ENCODE peak calls at places on chromosomes 4 and X, in five cellular contexts. Q, M, B, H and A are unnamed samples.

GRCh38 chr4:186651624-186652023 is 72.0 kb downstream of the FAT1 start:
- DNase-seq in Q (no peak), M (peak), B (peak), H (peak), A (no peak)

GRCh38 chr4:37528161-37528560 is 158.0 kb downstream of the RELL1 start:
- DNase-seq in Q (no peak), M (no peak), B (no peak), H (peak), A (no peak)

GRCh38 chr4:86876894-86877685 is 15.1 kb downstream of the C4orf36 start:
- DNase-seq in Q (no peak), M (no peak), B (no peak), H (no peak), A (no peak)

GRCh38 chr4:112604590-112604989 is 32.1 kb downstream of the ZGRF1 start:
- DNase-seq in Q (peak), M (peak), B (peak), H (peak), A (peak)

GRCh38 chr4:185822791-185823190 is 10.8 kb upstream of the SORBS2 start:
- DNase-seq in Q (no peak), M (no peak), B (no peak), H (no peak), A (no peak)

GRCh38 chr4:2402053-2402452 is 16.4 kb downstream of the ZFYVE28 start:
- DNase-seq in Q (no peak), M (no peak), B (peak), H (peak), A (no peak)

GRCh38 chrX:142054094-142054493 is 150.4 kb downstream of the MAGEC1 start:
- DNase-seq in Q (no peak), M (no peak), B (no peak), H (no peak), A (no peak)

GRCh38 chrX:69615323-69615722 is 590 bp upstream of the EDA start:
- DNase-seq in Q (no peak), M (no peak), B (peak), H (no peak), A (no peak)

GRCh38 chr4:123649644-123650356 is 253.2 kb downstream of the SPRY1 start:
- DNase-seq in Q (no peak), M (peak), B (peak), H (peak), A (no peak)

GRCh38 chr4:23717528-23718248 is 172.2 kb downstream of the PPARGC1A start:
- DNase-seq in Q (peak), M (peak), B (peak), H (peak), A (peak)

GRCh38 chr4:90127223-90127705 is at the start of gene CCSER1:
- DNase-seq in Q (no peak), M (peak), B (peak), H (peak), A (no peak)

GRCh38 chr4:53676402-53676871 is 85.2 kb upstream of the LNX1 start:
- DNase-seq in Q (no peak), M (no peak), B (no peak), H (peak), A (no peak)

GRCh38 chr4:95693594-95693993 is 144.8 kb upstream of the UNC5C start:
- DNase-seq in Q (peak), M (no peak), B (peak), H (peak), A (peak)

GRCh38 chrX:95056901-95057300 is 1382.9 kb downstream of the FAM133A start:
- DNase-seq in Q (no peak), M (peak), B (peak), H (peak), A (no peak)

GRCh38 chr4:38132140-38132673 is 172.0 kb downstream of the PTTG2 start:
- DNase-seq in Q (no peak), M (peak), B (no peak), H (peak), A (no peak)

GRCh38 chr4:156764145-156764544 is 207.5 kb downstream of the PDGFC start:
- DNase-seq in Q (no peak), M (peak), B (no peak), H (peak), A (no peak)

GRCh38 chrX:48897157-48897620 is 379 bp downstream of the TIMM17B start:
- DNase-seq in Q (peak), M (no peak), B (peak), H (peak), A (no peak)

GRCh38 chr4:102575369-102576129 is 74.4 kb downstream of the NFKB1 start:
- DNase-seq in Q (no peak), M (peak), B (peak), H (peak), A (no peak)

GRCh38 chrX:97399400-97399799 is 515.7 kb downstream of the RPA4 start:
- DNase-seq in Q (no peak), M (no peak), B (no peak), H (peak), A (no peak)

GRCh38 chrX:10620121-10620699 is at the start of gene MID1:
- DNase-seq in Q (no peak), M (peak), B (peak), H (peak), A (peak)

GRCh38 chr4:152973614-152974200 is 37.6 kb downstream of the FHDC1 start:
- DNase-seq in Q (no peak), M (no peak), B (no peak), H (no peak), A (no peak)

GRCh38 chrX:17030092-17030491 is 83.6 kb downstream of the REPS2 start:
- DNase-seq in Q (peak), M (no peak), B (no peak), H (no peak), A (no peak)

GRCh38 chr4:158801066-158801465 is 32.2 kb downstream of the FNIP2 start:
- DNase-seq in Q (no peak), M (no peak), B (no peak), H (no peak), A (no peak)

GRCh38 chr4:77465271-77465670 is 140.3 kb upstream of the CXCL13 start:
- DNase-seq in Q (no peak), M (no peak), B (no peak), H (peak), A (no peak)

GRCh38 chrX:45198706-45199105 is 2.0 kb downstream of the DIPK2B start:
- DNase-seq in Q (no peak), M (no peak), B (no peak), H (no peak), A (no peak)

GRCh38 chr4:165448700-165449099 is 69.9 kb downstream of the CPE start:
- DNase-seq in Q (no peak), M (no peak), B (no peak), H (no peak), A (no peak)

GRCh38 chr4:170491981-170492380 is 402.2 kb upstream of the AADAT start:
- DNase-seq in Q (no peak), M (no peak), B (no peak), H (no peak), A (no peak)

GRCh38 chr4:170497729-170498128 is 408.0 kb upstream of the AADAT start:
- DNase-seq in Q (no peak), M (no peak), B (no peak), H (peak), A (no peak)

DNA sequence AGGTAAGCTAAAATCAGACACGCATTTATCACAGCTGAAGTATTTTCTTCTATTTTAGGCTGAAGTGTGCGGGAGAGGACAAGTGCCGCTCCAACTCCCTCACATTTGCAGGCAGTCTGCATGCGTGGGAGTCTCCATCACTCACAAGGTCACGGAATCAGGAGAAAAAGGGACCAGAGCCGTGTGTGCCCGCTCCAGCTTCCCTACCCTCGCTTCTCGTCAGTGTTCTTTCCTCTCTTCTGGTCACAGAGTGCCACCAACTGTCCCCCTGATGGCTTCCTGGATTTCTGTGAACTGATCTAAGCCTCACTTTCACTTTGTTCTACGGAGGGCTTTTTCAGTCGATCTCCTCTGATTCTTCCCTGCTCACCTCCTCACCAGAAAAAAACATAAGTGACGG is 407.3 kb upstream of the AADAT start:
- DNase-seq in Q (no peak), M (no peak), B (no peak), H (peak), A (no peak)
- H3K4me3 ChIP-seq in Q (no peak), M (peak), B (peak), H (peak), A (no peak)

GRCh38 chr4:183721207-183722081 is 62.4 kb downstream of the TRAPPC11 start:
- DNase-seq in Q (no peak), M (no peak), B (peak), H (peak), A (no peak)
- H3K4me3 ChIP-seq in Q (no peak), M (peak), B (peak), H (peak), A (no peak)

GRCh38 chrX:51395474-51395806 is 62.8 kb downstream of the NUDT10 start:
- DNase-seq in Q (no peak), M (no peak), B (no peak), H (no peak), A (no peak)
- H3K4me3 ChIP-seq in Q (peak), M (peak), B (peak), H (no peak), A (peak)

DNA sequence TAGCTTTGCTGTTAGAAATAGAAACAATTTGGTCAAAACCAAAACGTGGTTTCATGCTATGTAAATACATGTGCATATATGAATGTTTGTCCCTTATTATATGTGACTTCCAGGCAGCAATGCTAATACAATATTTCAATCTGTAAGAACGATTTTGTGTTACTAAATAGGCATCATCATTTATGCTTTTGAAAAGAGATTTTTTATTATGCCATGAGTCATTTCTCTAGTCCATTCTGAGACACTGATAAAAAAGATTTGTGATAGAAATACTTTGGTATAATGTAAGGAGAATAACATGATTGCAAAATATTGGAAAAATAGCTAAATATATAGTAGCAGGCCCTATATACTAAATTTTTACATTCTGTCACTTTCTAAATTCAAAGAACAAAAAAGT is 28.9 kb downstream of the SYNPO2 start:
- DNase-seq in Q (no peak), M (no peak), B (no peak), H (peak), A (no peak)
- H3K4me3 ChIP-seq in Q (no peak), M (no peak), B (no peak), H (no peak), A (no peak)

DNA sequence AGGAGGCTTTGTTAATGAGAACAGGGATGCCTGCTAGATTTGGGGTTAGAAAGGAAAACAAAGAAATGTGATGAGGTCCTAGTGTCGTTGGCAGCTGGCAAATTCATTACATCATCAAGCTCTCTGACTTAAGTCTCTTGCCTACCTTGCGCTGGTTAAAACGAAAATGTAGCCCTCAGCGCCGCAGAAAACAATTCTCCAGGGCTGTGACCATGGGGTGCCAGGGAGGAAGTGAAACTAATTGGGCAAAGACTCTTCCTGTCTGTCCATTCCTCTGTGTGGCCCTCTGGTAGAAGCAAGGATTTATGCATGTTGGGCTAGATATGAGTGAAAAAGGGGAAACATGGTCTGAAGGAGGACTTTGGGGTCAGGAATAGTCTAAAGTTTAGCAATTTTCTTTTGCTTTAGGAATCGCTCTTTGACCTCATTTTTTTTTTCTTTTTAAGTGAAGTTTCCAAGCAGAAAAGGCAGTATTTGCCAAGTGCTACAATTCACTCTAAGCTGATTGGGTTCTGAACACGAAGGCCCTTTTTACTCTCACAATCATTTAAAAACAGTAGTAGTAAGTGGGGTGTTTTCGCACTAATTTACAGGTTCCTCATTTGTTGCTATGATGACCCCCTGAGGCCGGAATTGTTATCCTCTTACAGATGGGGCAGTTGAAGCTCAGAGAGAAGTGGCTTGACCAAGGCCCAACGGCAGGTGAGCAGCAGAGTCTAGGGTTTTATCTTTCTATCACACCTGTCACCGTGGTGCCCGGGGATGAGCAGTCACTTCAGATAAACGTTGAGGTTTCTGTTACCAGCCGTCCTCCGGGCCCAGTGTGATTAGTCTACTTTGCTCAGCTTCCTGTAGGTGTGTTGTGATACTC is 27.3 kb upstream of the CHRNA9 start:
- DNase-seq in Q (peak), M (no peak), B (no peak), H (no peak), A (peak)
- H3K4me3 ChIP-seq in Q (peak), M (no peak), B (no peak), H (no peak), A (peak)

DNA sequence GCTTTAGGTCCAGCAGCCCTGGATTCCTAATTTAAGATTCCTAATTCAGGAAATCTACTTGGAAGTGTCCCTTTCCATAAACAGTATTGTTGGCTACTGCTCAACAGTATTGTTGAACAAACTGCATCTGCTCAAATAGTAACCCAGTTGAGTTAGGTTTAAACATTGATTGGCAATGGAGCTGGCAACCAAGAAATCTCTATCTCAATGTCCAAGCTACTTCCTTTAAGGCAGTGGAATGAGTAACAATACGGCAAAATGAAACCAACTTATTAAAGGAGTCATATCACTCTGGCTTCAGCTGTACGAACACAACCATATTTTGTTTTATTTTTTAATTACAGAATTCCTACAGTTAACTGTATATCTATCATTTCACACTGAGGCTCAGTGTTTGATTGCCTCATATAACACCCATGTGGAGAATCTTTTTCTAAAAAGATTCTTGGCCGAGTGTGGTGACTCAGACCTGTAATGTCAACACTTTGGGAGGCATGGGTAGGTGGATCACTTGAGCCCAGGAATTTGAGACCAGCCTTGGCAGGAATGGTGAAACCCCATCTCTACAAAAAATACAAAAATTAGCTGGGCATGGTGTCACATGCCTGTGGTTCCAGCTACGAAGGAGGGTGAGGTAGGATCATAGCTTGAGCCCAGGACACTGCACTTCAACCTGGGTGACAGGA is 71.7 kb upstream of the IL13RA1 start:
- DNase-seq in Q (no peak), M (peak), B (no peak), H (peak), A (no peak)
- H3K4me3 ChIP-seq in Q (no peak), M (no peak), B (no peak), H (no peak), A (no peak)

GRCh38 chr4:41881931-41882621 is 53.2 kb upstream of the TMEM33 start:
- DNase-seq in Q (no peak), M (no peak), B (peak), H (no peak), A (no peak)

GRCh38 chr4:41882622-41883347 is 52.4 kb upstream of the TMEM33 start:
- DNase-seq in Q (peak), M (no peak), B (peak), H (peak), A (peak)

GRCh38 chr4:41879552-41879951 is 55.7 kb upstream of the TMEM33 start:
- DNase-seq in Q (no peak), M (no peak), B (no peak), H (no peak), A (no peak)

GRCh38 chr4:41880022-41880837 is 55.0 kb upstream of the TMEM33 start:
- DNase-seq in Q (no peak), M (no peak), B (no peak), H (no peak), A (no peak)

GRCh38 chr4:41880840-41881831 is 54.1 kb upstream of the TMEM33 start:
- DNase-seq in Q (no peak), M (no peak), B (no peak), H (no peak), A (no peak)
- H3K4me3 ChIP-seq in Q (no peak), M (peak), B (no peak), H (peak), A (no peak)

GRCh38 chr4:143559757-143560147 is 46.2 kb downstream of the SMARCA5 start:
- DNase-seq in Q (no peak), M (no peak), B (no peak), H (no peak), A (no peak)
- H3K4me3 ChIP-seq in Q (no peak), M (peak), B (no peak), H (peak), A (no peak)